ENCODE peak calls at places on chromosomes 13 and 19, in five cellular contexts. T, Z, G, E and L are unnamed samples.

GRCh38 chr13:113046066-113046882 is 59.3 kb upstream of the F7 start:
- DNase-seq in T (no peak), Z (no peak), G (no peak), E (no peak), L (no peak)

GRCh38 chr19:7492142-7493055 is 3.6 kb upstream of the PEX11G start:
- DNase-seq in T (no peak), Z (no peak), G (no peak), E (no peak), L (no peak)

GRCh38 chr13:30880756-30881155 is 25.3 kb upstream of the MEDAG start:
- DNase-seq in T (peak), Z (peak), G (no peak), E (no peak), L (peak)

GRCh38 chr19:1794424-1795185 is 17.5 kb downstream of the ATP8B3 start:
- DNase-seq in T (no peak), Z (no peak), G (no peak), E (no peak), L (no peak)

GRCh38 chr13:99357920-99358319 is 50.7 kb upstream of the GPR183 start:
- DNase-seq in T (no peak), Z (no peak), G (no peak), E (no peak), L (no peak)

GRCh38 chr19:47110521-47111080 is 3.0 kb downstream of the ZC3H4 start:
- DNase-seq in T (no peak), Z (no peak), G (no peak), E (no peak), L (no peak)

GRCh38 chr13:112067121-112067741 is at the start of gene SOX1:
- DNase-seq in T (peak), Z (no peak), G (peak), E (no peak), L (no peak)

GRCh38 chr13:98420560-98421175 is 156.2 kb downstream of the STK24 start:
- DNase-seq in T (no peak), Z (no peak), G (no peak), E (no peak), L (no peak)

GRCh38 chr19:3097442-3097871 is 3.3 kb downstream of the GNA11 start:
- DNase-seq in T (no peak), Z (no peak), G (no peak), E (no peak), L (no peak)

GRCh38 chr19:53182202-53182601 is 11.0 kb downstream of the ZNF665 start:
- DNase-seq in T (peak), Z (no peak), G (no peak), E (no peak), L (no peak)

GRCh38 chr19:10921909-10922637 is 6.4 kb downstream of the YIPF2 start:
- DNase-seq in T (no peak), Z (no peak), G (no peak), E (no peak), L (no peak)

GRCh38 chr19:31140717-31141116 is 208.5 kb downstream of the TSHZ3 start:
- DNase-seq in T (peak), Z (peak), G (no peak), E (no peak), L (no peak)

GRCh38 chr13:36297259-36297599 is 385 bp downstream of the CCDC169 start:
- DNase-seq in T (peak), Z (peak), G (no peak), E (no peak), L (peak)

GRCh38 chr19:44657211-44657921 is 13.7 kb downstream of the PVR start:
- DNase-seq in T (peak), Z (peak), G (peak), E (peak), L (peak)

GRCh38 chr19:55254625-55254977 is 4.2 kb downstream of the PPP6R1 start:
- DNase-seq in T (no peak), Z (no peak), G (no peak), E (no peak), L (no peak)

GRCh38 chr19:1260749-1261511 is 8.2 kb upstream of the CIRBP start:
- DNase-seq in T (peak), Z (peak), G (peak), E (peak), L (peak)

GRCh38 chr13:95607363-95607762 is 37.1 kb downstream of the DZIP1 start:
- DNase-seq in T (peak), Z (peak), G (no peak), E (no peak), L (peak)

GRCh38 chr19:47480658-47481057 is 3.4 kb downstream of the KPTN start:
- DNase-seq in T (no peak), Z (no peak), G (no peak), E (no peak), L (no peak)

GRCh38 chr19:33234736-33235135 is 9.1 kb upstream of the SLC7A10 start:
- DNase-seq in T (no peak), Z (no peak), G (no peak), E (no peak), L (no peak)
- TF ChIP-seq CTCF in T (no peak), Z (no peak), G (no peak), E (no peak), L (no peak)

GRCh38 chr13:64934569-64935362 is 2295.4 kb downstream of the PCDH9 start:
- DNase-seq in T (no peak), Z (no peak), G (no peak), E (no peak), L (no peak)

GRCh38 chr13:64935441-64935840 is 2294.7 kb downstream of the PCDH9 start:
- DNase-seq in T (no peak), Z (no peak), G (no peak), E (no peak), L (no peak)

GRCh38 chr13:64936879-64937278 is 2293.3 kb downstream of the PCDH9 start:
- DNase-seq in T (no peak), Z (no peak), G (no peak), E (no peak), L (no peak)

GRCh38 chr13:64938660-64939059 is 2291.5 kb downstream of the PCDH9 start:
- DNase-seq in T (no peak), Z (no peak), G (no peak), E (no peak), L (no peak)

GRCh38 chr13:64937302-64937701 is 2292.8 kb downstream of the PCDH9 start:
- DNase-seq in T (no peak), Z (no peak), G (no peak), E (no peak), L (no peak)
- H3K27ac ChIP-seq in T (no peak), Z (no peak), G (no peak), E (no peak), L (no peak)

DNA sequence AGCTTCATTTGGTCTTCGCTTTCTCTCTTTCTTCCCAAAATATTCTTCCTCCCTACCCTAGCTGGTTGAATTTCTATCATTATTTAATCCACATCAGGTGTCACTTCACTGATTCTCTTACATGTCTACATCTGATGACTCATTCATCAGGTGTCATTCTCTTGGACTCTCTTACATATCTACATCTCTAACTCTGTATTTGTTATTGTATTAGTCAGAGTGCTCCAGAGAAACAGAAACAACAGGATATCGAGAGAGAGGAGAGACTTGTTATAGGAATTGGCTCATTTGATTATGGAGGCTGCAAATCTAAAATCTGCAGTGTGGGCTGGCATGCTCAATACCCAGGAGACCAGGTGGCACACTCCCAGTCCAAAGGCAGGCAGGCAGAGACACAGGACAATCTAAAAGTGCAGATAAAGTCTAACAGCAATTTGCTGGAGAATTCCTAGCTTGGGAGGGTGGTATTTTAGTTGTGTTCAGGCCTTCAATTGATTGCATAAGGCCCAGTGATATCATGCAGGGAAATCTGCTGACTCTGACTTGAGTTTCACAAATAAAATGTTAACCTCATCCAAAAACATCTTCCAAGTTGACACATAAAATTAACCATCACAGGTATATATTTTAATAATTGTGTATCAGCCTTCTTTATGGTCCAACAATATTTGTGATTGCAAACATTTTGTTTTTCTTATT is 541.4 kb upstream of the SLITRK5 start:
- DNase-seq in T (peak), Z (no peak), G (no peak), E (no peak), L (peak)
- TF ChIP-seq CTCF in T (no peak), Z (no peak), G (no peak), E (no peak), L (no peak)

GRCh38 chr13:20503088-20504083 is 22.3 kb downstream of the CRYL1 start:
- DNase-seq in T (no peak), Z (no peak), G (no peak), E (no peak), L (no peak)
- H3K27ac ChIP-seq in T (no peak), Z (no peak), G (no peak), E (no peak), L (no peak)

GRCh38 chr19:4389511-4390016 is 10.8 kb downstream of the SH3GL1 start:
- DNase-seq in T (no peak), Z (no peak), G (no peak), E (no peak), L (no peak)
- TF ChIP-seq CTCF in T (no peak), Z (no peak), G (no peak), E (no peak), L (no peak)

GRCh38 chr19:41551212-41551610 is 24.8 kb upstream of the CEACAM21 start:
- DNase-seq in T (no peak), Z (no peak), G (no peak), E (no peak), L (no peak)

GRCh38 chr19:41551711-41552110 is 24.3 kb upstream of the CEACAM21 start:
- DNase-seq in T (no peak), Z (no peak), G (no peak), E (no peak), L (no peak)

GRCh38 chr19:41547569-41547968 is 28.4 kb upstream of the CEACAM21 start:
- DNase-seq in T (no peak), Z (no peak), G (no peak), E (no peak), L (no peak)

GRCh38 chr19:41548047-41548446 is 27.9 kb upstream of the CEACAM21 start:
- DNase-seq in T (no peak), Z (no peak), G (no peak), E (no peak), L (no peak)

DNA sequence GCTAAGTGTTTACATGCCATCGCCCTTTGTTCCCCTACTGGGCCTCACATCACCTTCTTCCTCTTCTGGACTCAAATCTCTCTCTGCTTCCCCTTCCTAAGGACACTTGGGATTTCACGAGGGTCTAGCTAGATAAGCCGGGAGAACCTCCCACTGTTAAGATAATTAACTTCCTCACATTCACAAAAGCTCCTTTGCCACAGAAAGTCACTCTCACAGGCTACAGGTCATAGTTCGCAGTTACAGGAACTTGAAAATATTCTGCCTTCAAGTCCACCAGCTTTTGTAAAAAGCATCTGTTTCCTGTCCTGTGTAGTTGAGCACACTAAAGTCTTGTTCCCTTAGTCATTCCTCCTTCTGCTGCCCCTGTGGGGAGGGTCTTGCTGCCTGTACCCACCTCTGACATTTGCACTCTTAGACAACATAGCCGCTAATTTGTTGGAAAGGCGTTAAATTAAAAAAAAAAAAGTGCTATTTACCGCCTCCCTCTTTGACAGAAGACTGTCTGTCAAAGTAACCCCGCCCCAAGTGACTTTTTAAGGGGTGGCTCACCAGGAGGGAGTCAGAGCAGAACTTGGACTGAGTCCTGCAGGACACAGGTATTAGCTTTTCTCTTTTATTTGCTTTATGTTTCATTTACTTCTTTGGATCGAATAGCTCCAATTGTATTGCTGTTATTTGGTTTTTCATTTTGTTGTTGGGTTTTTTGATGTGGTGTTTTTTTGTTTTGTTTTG is 26.8 kb upstream of the CEACAM21 start:
- DNase-seq in T (no peak), Z (no peak), G (no peak), E (no peak), L (no peak)
- H3K27ac ChIP-seq in T (no peak), Z (no peak), G (peak), E (peak), L (no peak)

GRCh38 chr19:19217110-19217509 is 5.4 kb downstream of the NCAN start:
- DNase-seq in T (peak), Z (peak), G (no peak), E (no peak), L (no peak)
- TF ChIP-seq CTCF in T (no peak), Z (no peak), G (no peak), E (no peak), L (no peak)

GRCh38 chr19:6173190-6173589 is 37.7 kb downstream of the ACSBG2 start:
- DNase-seq in T (no peak), Z (no peak), G (no peak), E (no peak), L (no peak)
- H3K27ac ChIP-seq in T (no peak), Z (no peak), G (no peak), E (no peak), L (no peak)

GRCh38 chr13:111027481-111028439 is 87.3 kb upstream of the ARHGEF7 start:
- DNase-seq in T (no peak), Z (no peak), G (no peak), E (no peak), L (no peak)
- TF ChIP-seq CTCF in T (peak), Z (no peak), G (no peak), E (no peak), L (no peak)

DNA sequence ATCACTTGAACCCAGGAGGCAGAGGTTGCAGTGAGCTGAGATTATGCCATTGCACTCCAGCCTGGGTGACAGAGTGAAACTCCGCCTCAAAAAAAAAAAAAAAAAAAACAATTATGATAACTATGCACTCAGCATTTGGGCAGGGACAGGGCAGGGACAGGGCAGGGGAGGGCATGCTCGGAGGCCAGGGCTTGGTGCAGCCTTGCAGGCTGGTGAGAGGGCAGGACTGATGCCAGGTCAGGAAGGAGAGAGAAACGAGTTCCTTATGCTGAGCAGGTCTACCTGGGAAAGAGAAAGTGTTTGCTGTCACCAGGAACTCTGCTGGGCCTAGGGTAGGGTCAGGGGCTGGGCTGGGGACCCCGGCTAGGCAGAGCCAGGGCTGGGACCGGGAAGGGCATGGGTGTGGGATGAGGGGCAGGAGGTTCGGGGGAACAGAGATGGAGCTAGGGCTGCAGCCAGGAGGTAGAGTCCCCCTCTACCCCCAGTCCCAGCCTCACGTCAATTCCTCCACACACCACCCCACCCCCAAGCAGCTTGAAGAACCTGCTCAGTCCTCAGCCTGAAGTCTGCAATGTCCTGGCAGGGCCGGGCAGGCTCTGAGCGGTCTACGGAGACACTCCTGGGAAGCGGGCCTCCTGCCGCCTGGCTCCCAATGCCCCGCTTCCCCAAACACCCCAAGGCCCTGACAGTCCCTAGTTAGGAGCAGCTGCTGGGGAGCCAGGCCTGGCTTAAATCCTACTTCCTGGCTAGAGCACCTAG is 2.8 kb downstream of the FXYD3 start:
- DNase-seq in T (no peak), Z (no peak), G (no peak), E (no peak), L (no peak)
- H3K27ac ChIP-seq in T (no peak), Z (no peak), G (no peak), E (peak), L (peak)